ENCODE peak calls at places on chromosome 13, in six cellular contexts. N, Q, O, C, K and G are unnamed samples.

GRCh38 chr13:28136916-28137315 is 1.4 kb upstream of the PAN3 start:
- DNase-seq in N (no peak), Q (no peak), O (no peak), C (peak), K (no peak), G (no peak)

GRCh38 chr13:34351134-34351533 is 533.2 kb downstream of the RFC3 start:
- DNase-seq in N (no peak), Q (no peak), O (no peak), C (no peak), K (no peak), G (no peak)

GRCh38 chr13:50130686-50131051 is 115.4 kb downstream of the KCNRG start:
- DNase-seq in N (no peak), Q (peak), O (no peak), C (peak), K (peak), G (no peak)

GRCh38 chr13:35475131-35475959 is 1.1 kb downstream of the MAB21L1 start:
- DNase-seq in N (peak), Q (peak), O (no peak), C (no peak), K (peak), G (peak)

GRCh38 chr13:112648966-112649690 is 40.7 kb upstream of the ATP11A start:
- DNase-seq in N (no peak), Q (no peak), O (no peak), C (no peak), K (no peak), G (no peak)

GRCh38 chr13:110944121-110944967 is 29.5 kb upstream of the ANKRD10 start:
- DNase-seq in N (no peak), Q (peak), O (no peak), C (no peak), K (no peak), G (peak)

GRCh38 chr13:23563085-23563484 is 7.1 kb upstream of the TNFRSF19 start:
- DNase-seq in N (no peak), Q (no peak), O (no peak), C (no peak), K (no peak), G (no peak)

GRCh38 chr13:24718192-24718965 is 38.2 kb downstream of the ATP12A start:
- DNase-seq in N (no peak), Q (no peak), O (no peak), C (no peak), K (no peak), G (no peak)

GRCh38 chr13:50380905-50381304 is 365.7 kb downstream of the KCNRG start:
- DNase-seq in N (no peak), Q (no peak), O (no peak), C (no peak), K (no peak), G (no peak)

GRCh38 chr13:105918842-105919741 is 616.4 kb downstream of the EFNB2 start:
- DNase-seq in N (no peak), Q (peak), O (no peak), C (no peak), K (no peak), G (peak)

GRCh38 chr13:83065136-83065535 is 817.1 kb downstream of the SLITRK1 start:
- DNase-seq in N (no peak), Q (no peak), O (peak), C (no peak), K (no peak), G (peak)

GRCh38 chr13:23870356-23871146 is 18.6 kb downstream of the MIPEP start:
- DNase-seq in N (no peak), Q (no peak), O (no peak), C (peak), K (no peak), G (no peak)

GRCh38 chr13:111623170-111623569 is 302.7 kb downstream of the TEX29 start:
- DNase-seq in N (no peak), Q (no peak), O (no peak), C (no peak), K (no peak), G (no peak)

GRCh38 chr13:98990701-98991100 is 12.8 kb upstream of the DOCK9 start:
- DNase-seq in N (no peak), Q (peak), O (no peak), C (no peak), K (no peak), G (no peak)

GRCh38 chr13:101691326-101691725 is 238.9 kb downstream of the ITGBL1 start:
- DNase-seq in N (no peak), Q (no peak), O (no peak), C (no peak), K (no peak), G (peak)

GRCh38 chr13:112714772-112715569 is 25.1 kb downstream of the ATP11A start:
- DNase-seq in N (no peak), Q (no peak), O (no peak), C (no peak), K (no peak), G (peak)

GRCh38 chr13:26752671-26753070 is 7.9 kb downstream of the GPR12 start:
- DNase-seq in N (no peak), Q (no peak), O (no peak), C (no peak), K (no peak), G (no peak)

GRCh38 chr13:113742000-113742441 is 17.0 kb upstream of the TMEM255B start:
- DNase-seq in N (no peak), Q (peak), O (no peak), C (no peak), K (peak), G (peak)

GRCh38 chr13:83618966-83619365 is 263.3 kb downstream of the SLITRK1 start:
- DNase-seq in N (no peak), Q (peak), O (no peak), C (no peak), K (no peak), G (peak)

GRCh38 chr13:34943675-34944634 is 1.9 kb downstream of the NBEA start:
- DNase-seq in N (no peak), Q (no peak), O (no peak), C (peak), K (no peak), G (no peak)

GRCh38 chr13:74929436-74929835 is 552.5 kb downstream of the TBC1D4 start:
- DNase-seq in N (no peak), Q (no peak), O (no peak), C (no peak), K (no peak), G (peak)

GRCh38 chr13:91193358-91193757 is 154.1 kb upstream of the MIR17HG start:
- DNase-seq in N (no peak), Q (no peak), O (no peak), C (no peak), K (no peak), G (no peak)

GRCh38 chr13:19020988-19021387 is 160.6 kb downstream of the TUBA3C start:
- DNase-seq in N (no peak), Q (no peak), O (no peak), C (no peak), K (no peak), G (no peak)

GRCh38 chr13:102291587-102292218 is 110.1 kb downstream of the FGF14 start:
- DNase-seq in N (no peak), Q (no peak), O (no peak), C (no peak), K (no peak), G (no peak)

GRCh38 chr13:51870616-51871015 is 8.8 kb downstream of the CCDC70 start:
- DNase-seq in N (no peak), Q (no peak), O (no peak), C (no peak), K (no peak), G (no peak)

GRCh38 chr13:44451651-44452050 is 78.0 kb downstream of the SERP2 start:
- DNase-seq in N (no peak), Q (no peak), O (no peak), C (no peak), K (no peak), G (no peak)
- TF ChIP-seq CTCF in N (no peak), Q (no peak), O (no peak), C (no peak), K (no peak), G (no peak)

GRCh38 chr13:70107125-70107497 is 515 bp upstream of the ATXN8OS start:
- DNase-seq in N (no peak), Q (no peak), O (no peak), C (no peak), K (no peak), G (no peak)

GRCh38 chr13:70104481-70104880 is 3.1 kb upstream of the ATXN8OS start:
- DNase-seq in N (no peak), Q (no peak), O (no peak), C (no peak), K (no peak), G (no peak)

GRCh38 chr13:70107498-70108271 is at the start of gene ATXN8OS:
- DNase-seq in N (peak), Q (no peak), O (no peak), C (no peak), K (peak), G (no peak)

GRCh38 chr13:70108276-70108845 is at the start of gene KLHL1:
- DNase-seq in N (no peak), Q (no peak), O (no peak), C (no peak), K (no peak), G (no peak)
- TF ChIP-seq CTCF in N (no peak), Q (no peak), O (no peak), C (no peak), K (no peak), G (no peak)

GRCh38 chr13:38159710-38160109 is 189.9 kb upstream of the UFM1 start:
- DNase-seq in N (no peak), Q (no peak), O (no peak), C (no peak), K (no peak), G (no peak)
- TF ChIP-seq CTCF in N (no peak), Q (no peak), O (no peak), C (no peak), K (no peak), G (no peak)

DNA sequence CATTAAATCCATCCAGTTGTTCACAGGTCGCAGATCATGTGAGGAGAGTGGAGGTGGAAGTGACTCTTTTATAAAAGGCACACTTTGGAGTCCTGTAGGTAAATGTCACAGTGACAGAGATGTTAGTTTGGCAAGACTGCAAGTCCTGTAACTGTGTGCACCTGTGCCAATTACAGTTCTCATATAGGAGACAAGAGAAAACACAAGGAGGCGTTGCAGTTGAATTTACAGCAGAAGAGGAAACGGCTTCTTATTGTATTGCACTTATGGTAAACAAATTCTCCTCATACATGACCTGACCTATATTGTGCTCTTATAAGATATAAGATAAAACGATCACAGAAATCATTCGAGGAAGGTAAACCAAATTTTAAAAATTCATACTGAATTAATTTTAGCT is 732.8 kb upstream of the SLC10A2 start:
- DNase-seq in N (no peak), Q (no peak), O (no peak), C (no peak), K (no peak), G (no peak)
- TF ChIP-seq CTCF in N (no peak), Q (no peak), O (no peak), C (no peak), K (no peak), G (no peak)

GRCh38 chr13:109206616-109207015 is 577.2 kb downstream of the MYO16 start:
- DNase-seq in N (no peak), Q (no peak), O (no peak), C (no peak), K (no peak), G (no peak)
- TF ChIP-seq CTCF in N (no peak), Q (no peak), O (no peak), C (no peak), K (no peak), G (no peak)